ENCODE peak calls at places on chromosomes 4 and X, in six cellular contexts. Z is GM23248, M is prostate gland, T is tibial artery, G is Karpas-422, K is right lobe of liver. Y is an unnamed sample.

GRCh38 chrX:85108165-85108564 is 104.5 kb downstream of the APOOL start:
- DNase-seq in Z (peak; percentile 4), M (no peak), T (no peak), G (no peak), K (no peak), Y (no peak)

GRCh38 chr4:152729466-152729865 is 49.7 kb upstream of the TMEM154 start:
- DNase-seq in Z (peak; percentile 90), M (no peak), T (no peak), G (no peak), K (no peak), Y (no peak)

GRCh38 chrX:1182211-1182610 is 30.2 kb downstream of the CRLF2 start:
- DNase-seq in Z (no peak), M (no peak), T (no peak), G (no peak), K (no peak), Y (no peak)

GRCh38 chrX:2894885-2895292 is 34.2 kb downstream of the ARSD start:
- DNase-seq in Z (no peak), M (peak; percentile 56), T (no peak), G (no peak), K (no peak), Y (no peak)

GRCh38 chrX:123860506-123860840 is 620 bp downstream of the XIAP start:
- DNase-seq in Z (no peak), M (peak; percentile 8), T (no peak), G (peak; percentile 73), K (no peak), Y (peak; percentile 48)

GRCh38 chr4:38529189-38530115 is 134.5 kb upstream of the KLF3 start:
- DNase-seq in Z (no peak), M (no peak), T (no peak), G (no peak), K (peak; percentile 38), Y (peak; percentile 7)

GRCh38 chr4:52250124-52250523 is 199.0 kb downstream of the SPATA18 start:
- DNase-seq in Z (peak; percentile 35), M (no peak), T (peak; percentile 76), G (peak; percentile 98), K (no peak), Y (no peak)

GRCh38 chrX:40100141-40100536 is 2.4 kb upstream of the BCOR start:
- DNase-seq in Z (no peak), M (peak; percentile 14), T (no peak), G (peak; percentile 78), K (peak; percentile 46), Y (no peak)

GRCh38 chrX:37453821-37454220 is 104.7 kb downstream of the PRRG1 start:
- DNase-seq in Z (no peak), M (no peak), T (no peak), G (no peak), K (no peak), Y (no peak)

GRCh38 chrX:12011075-12011474 is 127.2 kb upstream of the FRMPD4 start:
- DNase-seq in Z (peak; percentile 31), M (no peak), T (no peak), G (no peak), K (no peak), Y (no peak)

GRCh38 chr4:33063238-33063637 is 2343.1 kb downstream of the PCDH7 start:
- DNase-seq in Z (peak; percentile 69), M (no peak), T (no peak), G (no peak), K (no peak), Y (no peak)

GRCh38 chr4:98879515-98879914 is 49.4 kb downstream of the EIF4E start:
- DNase-seq in Z (no peak), M (no peak), T (no peak), G (no peak), K (no peak), Y (no peak)

GRCh38 chr4:10983274-10983673 is 298.7 kb upstream of the CLNK start:
- DNase-seq in Z (no peak), M (no peak), T (no peak), G (no peak), K (no peak), Y (peak; percentile 33)

GRCh38 chr4:8316251-8316771 is 46.8 kb downstream of the HTRA3 start:
- DNase-seq in Z (no peak), M (no peak), T (no peak), G (no peak), K (no peak), Y (no peak)

GRCh38 chr4:80077639-80078038 is 4.6 kb upstream of the ANTXR2 start:
- DNase-seq in Z (peak; percentile 40), M (no peak), T (no peak), G (no peak), K (no peak), Y (no peak)

GRCh38 chr4:39698424-39699009 is 581 bp downstream of the UBE2K start:
- DNase-seq in Z (peak; percentile 61), M (peak; percentile 46), T (peak; percentile 44), G (no peak), K (peak; percentile 63), Y (no peak)

GRCh38 chr4:186820371-186820990 is 96.8 kb upstream of the FAT1 start:
- DNase-seq in Z (peak; percentile 42), M (no peak), T (no peak), G (peak; percentile 82), K (no peak), Y (no peak)

GRCh38 chr4:42512226-42512625 is 114.9 kb downstream of the SHISA3 start:
- DNase-seq in Z (no peak), M (no peak), T (no peak), G (no peak), K (no peak), Y (no peak)

GRCh38 chr4:162506253-162506652 is 342.5 kb upstream of the FSTL5 start:
- DNase-seq in Z (peak; percentile 14), M (no peak), T (no peak), G (no peak), K (no peak), Y (no peak)

GRCh38 chr4:6106156-6106555 is 87.9 kb upstream of the C4orf50 start:
- DNase-seq in Z (no peak), M (no peak), T (no peak), G (no peak), K (no peak), Y (no peak)

GRCh38 chr4:169208516-169208915 is 62.2 kb downstream of the SH3RF1 start:
- DNase-seq in Z (peak; percentile 82), M (no peak), T (no peak), G (no peak), K (no peak), Y (no peak)

GRCh38 chrX:23666282-23666681 is 1.0 kb upstream of the PRDX4 start:
- DNase-seq in Z (no peak), M (no peak), T (no peak), G (no peak), K (no peak), Y (no peak)

GRCh38 chr4:151865327-151865726 is 104.5 kb upstream of the GATB start:
- DNase-seq in Z (peak; percentile 22), M (peak; percentile 7), T (peak; percentile 83), G (no peak), K (peak; percentile 61), Y (peak; percentile 75)

GRCh38 chrX:41580423-41581064 is 108.2 kb upstream of the GPR34 start:
- DNase-seq in Z (no peak), M (no peak), T (no peak), G (no peak), K (no peak), Y (no peak)

GRCh38 chr4:43882470-43882869 is 566.1 kb downstream of the KCTD8 start:
- DNase-seq in Z (no peak), M (no peak), T (no peak), G (no peak), K (no peak), Y (no peak)
- H3K4me3 ChIP-seq in Z (no peak overlapping the region), M (no peak overlapping the region), T (no peak overlapping the region), G (no peak overlapping the region), K (no peak overlapping the region), Y (no peak overlapping the region)

DNA sequence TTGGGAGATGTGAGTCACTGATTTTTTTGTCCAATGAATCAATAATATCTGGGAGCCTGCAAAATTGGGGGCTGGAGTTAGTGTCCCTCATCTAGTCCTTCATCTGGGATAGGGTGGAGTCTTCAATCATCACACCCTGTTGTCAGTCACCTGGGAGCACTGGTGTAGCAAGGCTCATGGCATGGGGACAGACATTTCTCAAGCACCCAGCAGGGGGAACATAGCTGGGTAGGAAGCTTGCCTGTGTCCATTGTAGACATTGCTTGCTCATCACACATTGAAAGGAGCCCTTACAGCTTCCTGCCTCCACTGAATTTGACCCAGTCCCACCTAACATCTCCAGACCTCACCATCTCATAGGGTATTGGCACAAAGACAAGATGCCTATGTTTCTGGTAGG is 61.2 kb downstream of the SEL1L3 start:
- DNase-seq in Z (no peak), M (no peak), T (no peak), G (no peak), K (no peak), Y (no peak)
- H3K4me3 ChIP-seq in Z (no peak overlapping the region), M (no peak overlapping the region), T (no peak overlapping the region), G (no peak overlapping the region), K (no peak overlapping the region), Y (no peak overlapping the region)

DNA sequence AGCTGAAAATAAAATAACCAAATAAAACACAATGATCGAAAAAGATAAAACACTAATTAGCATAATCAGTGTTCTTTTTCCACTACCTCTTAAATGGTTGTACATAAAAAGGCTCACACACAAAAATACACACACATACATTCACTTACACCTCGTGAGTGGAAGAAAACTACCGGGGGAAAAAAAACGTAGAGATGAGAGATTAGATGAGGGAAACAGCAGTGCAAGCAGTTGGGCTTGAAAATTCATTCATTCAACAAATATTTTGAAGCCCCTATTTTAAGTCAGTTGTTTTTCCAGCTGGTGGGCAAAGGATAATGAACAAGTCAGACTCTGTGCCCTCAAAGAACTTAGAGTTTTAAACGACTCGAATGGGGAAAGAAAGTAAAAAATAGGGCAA is 1.0 kb downstream of the TBCK start:
- DNase-seq in Z (no peak), M (no peak), T (no peak), G (no peak), K (no peak), Y (no peak)
- H3K4me3 ChIP-seq in Z (peak overlapping the region; percentile 93), M (peak overlapping the region; percentile 63), T (peak overlapping the region; percentile 85), G (peak overlapping the region; percentile 95), K (peak overlapping the region; percentile 82), Y (peak overlapping the region; percentile 95)

GRCh38 chr4:114021445-114021844 is 42.0 kb upstream of the ARSJ start:
- DNase-seq in Z (no peak), M (no peak), T (no peak), G (no peak), K (no peak), Y (no peak)

GRCh38 chr4:114028071-114028470 is 48.6 kb upstream of the ARSJ start:
- DNase-seq in Z (no peak), M (no peak), T (no peak), G (no peak), K (no peak), Y (no peak)

GRCh38 chr4:114026447-114026846 is 47.0 kb upstream of the ARSJ start:
- DNase-seq in Z (no peak), M (no peak), T (no peak), G (no peak), K (no peak), Y (no peak)

GRCh38 chr4:114027596-114027995 is 48.1 kb upstream of the ARSJ start:
- DNase-seq in Z (no peak), M (no peak), T (no peak), G (no peak), K (no peak), Y (no peak)

DNA sequence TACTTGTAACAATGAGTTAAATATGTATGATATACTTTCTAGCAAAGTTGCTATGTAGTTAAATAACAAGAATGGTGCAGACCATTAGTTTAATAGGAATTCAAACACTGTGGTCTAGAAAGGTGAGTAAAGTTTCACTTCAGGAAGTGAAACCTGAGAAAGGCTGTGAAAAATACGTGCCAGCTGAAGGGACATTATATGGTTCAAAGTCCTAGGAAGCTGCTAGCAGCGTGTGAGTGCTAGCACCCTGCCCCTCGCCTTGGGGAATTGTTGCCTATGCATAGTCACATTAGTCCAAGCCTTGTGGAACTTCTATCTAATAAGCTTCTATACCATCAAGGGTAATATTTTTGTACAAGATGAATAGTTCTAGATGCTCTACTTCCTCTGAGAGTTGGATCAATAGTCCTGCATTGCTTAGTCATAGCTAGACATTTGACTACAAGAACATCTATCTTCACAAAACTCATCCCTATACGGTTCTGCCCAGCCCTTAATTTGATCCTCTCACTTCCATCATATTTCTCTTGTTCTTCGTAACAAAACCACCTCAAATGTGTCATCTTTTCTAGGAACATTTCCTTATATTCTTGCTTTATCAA is 45.8 kb upstream of the ARSJ start:
- DNase-seq in Z (no peak), M (no peak), T (no peak), G (peak; percentile 43), K (peak; percentile 25), Y (no peak)
- H3K4me3 ChIP-seq in Z (no peak overlapping the region), M (no peak overlapping the region), T (no peak overlapping the region), G (no peak overlapping the region), K (no peak overlapping the region), Y (no peak overlapping the region)

Y was measured in Jurkat, Clone E6-1.